ENCODE peak calls at places on chromosomes 4 and X, in eight cellular contexts. Y is ovary; B is IMR-90; K is left ventricle myocardium inferior; T is cardiac muscle cell; E is endothelial cell of umbilical vein; G is GM12878; X is CD8-positive, alpha-beta T cell. J is an unnamed sample. For H3K36me3, the result is how much of the 10 kb centered on the place peaks cover.

GRCh38 chr4:7191546-7192251 is 639 bp upstream of the SORCS2 start:
- DNase-seq in Y (peak), B (no peak), K (no peak), T (no peak), E (no peak), G (no peak), X (no peak), J (no peak)

GRCh38 chr4:70583952-70584834 is 7.9 kb upstream of the AMBN start:
- DNase-seq in Y (no peak), B (no peak), K (no peak), T (no peak), E (no peak), G (no peak), X (no peak), J (no peak)

GRCh38 chr4:185399466-185399865 is 2.8 kb downstream of the ANKRD37 start:
- DNase-seq in Y (no peak), B (no peak), K (no peak), T (no peak), E (peak), G (no peak), X (no peak), J (no peak)

GRCh38 chr4:88737304-88738015 is 39.8 kb upstream of the NAP1L5 start:
- DNase-seq in Y (peak), B (peak), K (no peak), T (no peak), E (peak), G (peak), X (no peak), J (no peak)

GRCh38 chrX:109839694-109840358 is 106.8 kb upstream of the ACSL4 start:
- DNase-seq in Y (no peak), B (no peak), K (peak), T (no peak), E (no peak), G (no peak), X (no peak), J (no peak)

GRCh38 chr4:3288571-3289094 is 4.2 kb upstream of the RGS12 start:
- DNase-seq in Y (no peak), B (no peak), K (no peak), T (no peak), E (no peak), G (no peak), X (no peak), J (peak)

GRCh38 chrX:69077895-69078455 is 87.3 kb downstream of the PJA1 start:
- DNase-seq in Y (peak), B (peak), K (no peak), T (no peak), E (no peak), G (no peak), X (no peak), J (no peak)

GRCh38 chrX:101025126-101025525 is 26.8 kb downstream of the TRMT2B start:
- DNase-seq in Y (no peak), B (peak), K (no peak), T (no peak), E (peak), G (no peak), X (no peak), J (no peak)

GRCh38 chr4:94758141-94758699 is 465 bp downstream of the BMPR1B start:
- DNase-seq in Y (peak), B (no peak), K (no peak), T (no peak), E (peak), G (no peak), X (no peak), J (no peak)

GRCh38 chr4:26788341-26788733 is 72.3 kb upstream of the STIM2 start:
- DNase-seq in Y (no peak), B (peak), K (no peak), T (no peak), E (no peak), G (no peak), X (no peak), J (no peak)

GRCh38 chrX:86149089-86149488 is 838 bp downstream of the DACH2 start:
- DNase-seq in Y (no peak), B (no peak), K (no peak), T (no peak), E (no peak), G (no peak), X (no peak), J (no peak)

GRCh38 chr4:172978848-172979247 is 189.8 kb upstream of the GALNT7 start:
- DNase-seq in Y (no peak), B (no peak), K (no peak), T (no peak), E (no peak), G (no peak), X (no peak), J (no peak)

GRCh38 chr4:80097395-80098177 is 24.6 kb upstream of the ANTXR2 start:
- DNase-seq in Y (no peak), B (peak), K (peak), T (no peak), E (peak), G (no peak), X (no peak), J (no peak)

GRCh38 chrX:153744210-153745066 is 19.6 kb upstream of the PLXNB3 start:
- DNase-seq in Y (peak), B (no peak), K (no peak), T (peak), E (peak), G (no peak), X (no peak), J (no peak)

GRCh38 chr4:141410839-141411238 is 190.1 kb downstream of the ZNF330 start:
- DNase-seq in Y (no peak), B (peak), K (no peak), T (no peak), E (no peak), G (no peak), X (no peak), J (no peak)

GRCh38 chr4:1992468-1993168 is 16.2 kb downstream of the NELFA start:
- DNase-seq in Y (no peak), B (no peak), K (no peak), T (no peak), E (no peak), G (no peak), X (no peak), J (no peak)
- H3K27ac ChIP-seq in Y (no peak), B (no peak), K (no peak), T (no peak), E (no peak), G (no peak), X (no peak), J (no peak)

GRCh38 chr4:178293601-178294000 is 851.4 kb upstream of the AGA start:
- DNase-seq in Y (no peak), B (no peak), K (no peak), T (no peak), E (no peak), G (no peak), X (no peak), J (no peak)

DNA sequence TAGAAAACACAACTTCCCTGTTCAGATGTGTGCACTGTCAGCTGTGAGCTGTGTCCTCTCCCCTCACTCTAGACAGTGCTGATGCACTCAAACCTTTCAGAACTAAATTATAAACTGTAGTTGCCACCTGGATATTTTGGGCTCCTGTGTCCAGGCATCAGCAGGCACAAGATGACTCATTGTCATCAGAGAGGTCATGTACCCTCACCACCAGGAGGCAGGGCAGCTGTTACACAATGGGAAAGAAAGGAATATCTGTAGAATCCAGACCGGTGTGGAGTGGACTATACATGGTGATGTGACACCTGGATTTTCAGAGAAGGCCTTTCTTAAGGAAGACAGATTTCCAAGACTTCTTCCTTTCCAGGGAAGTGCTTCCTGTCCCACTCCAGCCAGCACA is 854.4 kb upstream of the AGA start:
- DNase-seq in Y (no peak), B (no peak), K (no peak), T (no peak), E (no peak), G (no peak), X (no peak), J (no peak)
- TF ChIP-seq CTCF in Y (no peak), B (no peak), K (no peak), T (no peak), E (no peak), G (no peak), X (no peak), J (no peak)

GRCh38 chrX:53674581-53674980 is 11.9 kb downstream of the HUWE1 start:
- DNase-seq in Y (no peak), B (peak), K (no peak), T (no peak), E (no peak), G (no peak), X (no peak), J (no peak)
- H3K36me3 ChIP-seq in Y (under half), B (under half), K (under half), T (under half), E (under half), G (under half), X (under half), J (under half)

GRCh38 chrX:15694968-15695451 is 30.4 kb upstream of the CLTRN start:
- DNase-seq in Y (no peak), B (no peak), K (peak), T (peak), E (no peak), G (no peak), X (no peak), J (no peak)
- H3K27ac ChIP-seq in Y (no peak), B (no peak), K (peak), T (peak), E (no peak), G (no peak), X (no peak), J (no peak)

GRCh38 chrX:115147220-115147619 is 42.0 kb upstream of the RBMXL3 start:
- DNase-seq in Y (no peak), B (peak), K (no peak), T (no peak), E (peak), G (no peak), X (no peak), J (no peak)
- TF ChIP-seq CTCF in Y (peak), B (peak), K (peak), T (peak), E (no peak), G (peak), X (no peak), J (no peak)

DNA sequence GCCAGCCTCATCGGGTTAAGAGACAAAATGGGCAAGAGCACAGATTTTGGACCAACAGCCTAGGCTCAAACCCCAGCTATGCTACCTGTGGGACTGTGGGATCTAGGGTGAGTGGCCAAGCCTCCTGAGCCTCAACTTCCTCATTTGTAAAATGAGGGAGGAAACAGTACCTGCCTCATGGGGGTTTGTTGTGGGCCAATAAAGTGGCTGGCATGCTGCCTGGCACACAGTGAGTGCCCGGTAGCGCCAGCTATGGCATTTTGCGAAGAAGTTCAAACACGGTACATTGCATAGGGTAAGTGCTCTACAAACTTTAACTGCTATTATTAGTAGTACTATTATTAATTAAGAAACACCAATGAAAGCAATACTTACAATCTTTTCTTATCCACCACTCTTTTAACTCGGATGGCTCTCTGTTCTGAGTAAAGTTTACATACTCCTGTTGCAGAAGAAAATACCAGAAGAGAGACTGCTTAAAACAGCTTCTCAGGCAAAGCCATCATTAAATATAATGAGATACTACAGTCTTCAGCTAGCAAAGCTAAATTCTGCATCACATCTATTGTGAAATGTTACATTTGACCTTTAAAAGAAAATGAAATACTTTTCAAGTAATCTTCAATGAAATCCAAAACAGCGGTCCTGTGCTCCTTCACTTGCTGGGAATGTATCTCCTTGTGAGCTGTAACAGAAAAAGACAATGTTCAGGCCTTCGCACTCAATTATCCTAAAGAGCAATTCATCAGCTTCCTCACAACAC is 70.1 kb downstream of the NSG1 start:
- DNase-seq in Y (no peak), B (no peak), K (no peak), T (no peak), E (no peak), G (no peak), X (no peak), J (no peak)
- H3K36me3 ChIP-seq in Y (under half), B (under half), K (half or more), T (under half), E (under half), G (under half), X (under half), J (under half)

DNA sequence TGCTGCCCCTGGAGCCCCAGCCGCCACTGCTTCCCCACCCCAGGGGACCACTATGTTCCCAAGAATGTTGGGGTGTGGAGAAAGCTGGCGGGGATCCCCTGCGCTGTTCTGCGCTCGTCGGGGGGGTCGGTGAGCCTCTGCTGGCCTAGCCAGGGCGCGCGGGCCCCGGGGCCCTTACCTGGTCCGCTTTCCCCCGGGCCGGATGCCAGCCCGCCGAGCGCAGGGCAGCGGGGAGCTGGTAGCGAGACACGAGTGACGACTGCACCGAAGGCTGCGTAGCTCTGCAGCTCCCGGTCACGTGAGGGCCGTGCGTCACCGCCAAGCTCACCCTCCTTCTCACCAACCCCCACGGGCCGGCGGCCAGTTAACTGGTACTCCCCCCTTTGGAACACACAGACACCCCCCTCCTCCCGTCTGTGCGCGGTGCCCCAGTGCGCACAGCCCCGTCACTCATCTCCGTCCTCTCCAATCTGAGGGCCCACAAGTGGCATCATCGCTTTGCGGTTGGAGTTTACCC is at the start of gene BEX1:
- DNase-seq in Y (peak), B (no peak), K (no peak), T (peak), E (no peak), G (no peak), X (no peak), J (no peak)
- H3K27ac ChIP-seq in Y (no peak), B (no peak), K (no peak), T (peak), E (no peak), G (no peak), X (no peak), J (no peak)

GRCh38 chr4:59161249-59161648 is 2038.9 kb upstream of the ADGRL3 start:
- DNase-seq in Y (no peak), B (no peak), K (no peak), T (no peak), E (no peak), G (no peak), X (no peak), J (no peak)
- TF ChIP-seq CTCF in Y (no peak), B (no peak), K (no peak), T (no peak), E (no peak), G (peak), X (no peak), J (no peak)

GRCh38 chrX:23832750-23833149 is 49.8 kb downstream of the SAT1 start:
- DNase-seq in Y (no peak), B (no peak), K (no peak), T (no peak), E (no peak), G (no peak), X (no peak), J (no peak)
- H3K36me3 ChIP-seq in Y (under half), B (under half), K (under half), T (under half), E (under half), G (under half), X (under half), J (under half)

GRCh38 chr4:51849430-51849829 is 6.5 kb downstream of the DCUN1D4 start:
- DNase-seq in Y (no peak), B (no peak), K (no peak), T (no peak), E (no peak), G (no peak), X (no peak), J (no peak)

GRCh38 chr4:51850294-51850693 is 7.3 kb downstream of the DCUN1D4 start:
- DNase-seq in Y (no peak), B (no peak), K (no peak), T (no peak), E (no peak), G (no peak), X (no peak), J (no peak)

GRCh38 chr4:51853027-51853682 is 10.2 kb downstream of the DCUN1D4 start:
- DNase-seq in Y (no peak), B (peak), K (no peak), T (peak), E (peak), G (no peak), X (no peak), J (no peak)

GRCh38 chr4:51851090-51851936 is 8.4 kb downstream of the DCUN1D4 start:
- DNase-seq in Y (no peak), B (no peak), K (no peak), T (no peak), E (no peak), G (no peak), X (no peak), J (no peak)

DNA sequence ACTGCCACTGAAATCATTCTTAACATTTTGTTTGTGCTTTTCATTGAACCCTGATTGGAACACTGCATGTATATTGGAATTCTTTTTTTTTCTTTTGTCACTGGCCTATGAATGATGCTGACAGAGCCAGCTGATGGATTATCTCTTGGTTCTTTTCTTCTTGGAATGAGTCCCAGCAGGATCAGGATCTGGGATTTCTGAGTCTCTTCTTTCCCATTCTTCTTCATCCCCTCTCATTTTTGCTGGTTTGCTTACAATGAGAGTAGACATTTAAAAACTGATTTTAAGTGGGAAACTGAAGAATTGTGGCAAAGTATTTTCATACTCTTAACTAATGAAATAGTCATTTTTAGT is 9.0 kb downstream of the DCUN1D4 start:
- DNase-seq in Y (no peak), B (no peak), K (no peak), T (no peak), E (no peak), G (no peak), X (no peak), J (no peak)
- H3K27ac ChIP-seq in Y (no peak), B (no peak), K (peak), T (no peak), E (no peak), G (no peak), X (no peak), J (no peak)